ENCODE peak calls at places on chromosomes 16 and 17, in nine cellular contexts. S is endothelial cell of umbilical vein, G is HCT116, U is PC-3, D is astrocyte, V is GM23248, Z is K562, M is fibroblast of lung, X is H1. B is an unnamed sample. For H3K27me3, the result is how much of the 10 kb centered on the place peaks cover.

GRCh38 chr17:55735784-55736405 is 13.2 kb upstream of the TMEM100 start:
- DNase-seq in U (peak), X (no peak), S (peak), Z (peak), D (peak), M (peak), V (peak), G (peak), B (peak)

GRCh38 chr17:61492759-61493526 is 40.7 kb downstream of the TBX4 start:
- DNase-seq in G (no peak), U (no peak), D (peak), M (no peak), X (no peak), Z (no peak), V (peak), S (no peak), B (no peak)

GRCh38 chr17:8138366-8138671 is 13.9 kb downstream of the PER1 start:
- DNase-seq in S (no peak), M (no peak), Z (no peak), V (no peak), G (no peak), U (no peak), X (no peak), D (no peak), B (no peak)

GRCh38 chr17:32876414-32877163 is at the start of gene MYO1D:
- DNase-seq in U (peak), G (peak), V (peak), D (no peak), M (no peak), S (no peak), Z (peak), X (peak), B (peak)

GRCh38 chr16:59067207-59067606 is 333.1 kb upstream of the GOT2 start:
- DNase-seq in D (no peak), Z (no peak), V (no peak), S (peak), G (no peak), X (no peak), U (no peak), M (no peak), B (no peak)

GRCh38 chr16:70738083-70738977 is 52.5 kb upstream of the MTSS2 start:
- DNase-seq in D (no peak), V (peak), G (no peak), Z (peak), U (peak), S (peak), M (peak), X (peak), B (peak)

GRCh38 chr16:70551788-70552187 is 28.2 kb downstream of the SF3B3 start:
- DNase-seq in Z (no peak), X (no peak), V (no peak), G (no peak), S (no peak), M (peak), D (no peak), U (no peak), B (no peak)

GRCh38 chr17:2814499-2815341 is 18.5 kb downstream of the RAP1GAP2 start:
- DNase-seq in V (no peak), S (no peak), M (no peak), D (no peak), X (no peak), U (peak), G (no peak), Z (no peak), B (no peak)

GRCh38 chr17:57874434-57875108 is 24.7 kb upstream of the MRPS23 start:
- DNase-seq in Z (no peak), V (peak), G (no peak), X (peak), U (no peak), S (peak), M (peak), D (peak), B (peak)

GRCh38 chr17:40491486-40491885 is 9.9 kb downstream of the TNS4 start:
- DNase-seq in U (no peak), M (no peak), D (no peak), X (no peak), V (no peak), S (no peak), Z (peak), G (no peak), B (no peak)

GRCh38 chr16:75254359-75254837 is 3.0 kb upstream of the BCAR1 start:
- DNase-seq in G (no peak), D (no peak), M (peak), U (peak), Z (no peak), S (peak), V (peak), X (no peak), B (peak)

GRCh38 chr16:1512174-1512573 is 19.0 kb downstream of the TELO2 start:
- DNase-seq in Z (no peak), X (no peak), M (no peak), S (no peak), V (no peak), G (no peak), D (no peak), U (no peak), B (no peak)

GRCh38 chr16:47712276-47713224 is 251.4 kb downstream of the PHKB start:
- DNase-seq in X (no peak), D (peak), S (no peak), U (peak), V (no peak), Z (no peak), M (no peak), G (no peak), B (no peak)

GRCh38 chr17:43385046-43385831 is 13.6 kb upstream of the ARL4D start:
- DNase-seq in D (no peak), S (no peak), G (no peak), Z (no peak), X (no peak), M (no peak), U (no peak), V (no peak), B (no peak)

GRCh38 chr17:10635290-10635689 is 21.8 kb downstream of the MYH3 start:
- DNase-seq in U (no peak), V (no peak), M (no peak), Z (no peak), S (no peak), G (no peak), D (no peak), X (no peak), B (no peak)

GRCh38 chr17:31674305-31674704 is 184.7 kb downstream of the COPRS start:
- DNase-seq in X (no peak), Z (no peak), S (no peak), V (peak), M (peak), G (no peak), D (peak), U (peak), B (no peak)

GRCh38 chr16:8229011-8229520 is 361.2 kb downstream of the TMEM114 start:
- DNase-seq in S (no peak), X (no peak), G (no peak), M (no peak), D (no peak), Z (no peak), U (no peak), V (no peak), B (no peak)

GRCh38 chr16:53629607-53630312 is 73.9 kb downstream of the RPGRIP1L start:
- DNase-seq in X (no peak), M (peak), G (no peak), U (no peak), S (no peak), Z (no peak), D (no peak), V (no peak), B (no peak)

GRCh38 chr17:12665263-12666210 is at the start of gene MYOCD:
- DNase-seq in Z (no peak), U (no peak), D (peak), G (no peak), M (no peak), V (peak), S (no peak), X (peak), B (peak)

GRCh38 chr16:30664616-30665109 is 6.4 kb downstream of the FBRS start:
- DNase-seq in S (no peak), D (no peak), V (no peak), M (no peak), U (no peak), G (no peak), Z (no peak), X (no peak), B (no peak)
- H3K27me3 ChIP-seq in S (under half), D (under half), V (under half), M (under half), U (under half), G (under half), Z (under half), X (under half), B (under half)

GRCh38 chr16:81598083-81598482 is 153.5 kb downstream of the CMIP start:
- DNase-seq in Z (no peak), M (no peak), V (no peak), X (no peak), U (no peak), G (no peak), D (no peak), S (no peak), B (no peak)

GRCh38 chr16:81597079-81597658 is 152.6 kb downstream of the CMIP start:
- DNase-seq in U (no peak), V (no peak), G (no peak), S (no peak), D (no peak), M (no peak), X (no peak), Z (no peak), B (no peak)

GRCh38 chr16:81601008-81601428 is 156.4 kb downstream of the CMIP start:
- DNase-seq in M (peak), V (peak), D (peak), U (peak), G (no peak), S (no peak), Z (no peak), X (no peak), B (peak)

GRCh38 chr16:81600275-81600674 is 155.7 kb downstream of the CMIP start:
- DNase-seq in U (peak), G (no peak), V (peak), M (peak), Z (no peak), S (peak), D (peak), X (no peak), B (peak)

GRCh38 chr16:81599034-81599744 is 154.6 kb downstream of the CMIP start:
- DNase-seq in V (no peak), U (peak), S (no peak), G (no peak), X (no peak), M (no peak), Z (no peak), D (no peak), B (no peak)
- TF ChIP-seq EZH2 in V (no peak), U (no peak), S (no peak), G (no peak), X (no peak), M (no peak), Z (no peak), D (no peak), B (no peak)

GRCh38 chr17:50634123-50634914 is at the start of gene ABCC3:
- DNase-seq in X (peak), V (peak), D (peak), M (peak), Z (no peak), S (no peak), G (no peak), U (peak), B (peak)

GRCh38 chr17:50632637-50633036 is 2.0 kb upstream of the ABCC3 start:
- DNase-seq in S (no peak), M (no peak), U (no peak), V (no peak), X (no peak), D (no peak), Z (no peak), G (no peak), B (no peak)

GRCh38 chr17:50634915-50635719 is 436 bp downstream of the ABCC3 start:
- DNase-seq in U (peak), S (no peak), M (no peak), G (no peak), V (peak), D (no peak), X (no peak), Z (no peak), B (no peak)

GRCh38 chr17:50631908-50632571 is 2.6 kb upstream of the ABCC3 start:
- DNase-seq in V (peak), M (no peak), D (no peak), Z (no peak), G (no peak), S (no peak), X (no peak), U (peak), B (no peak)

GRCh38 chr17:50633683-50634082 is 998 bp upstream of the ABCC3 start:
- DNase-seq in X (no peak), G (no peak), V (no peak), M (no peak), D (no peak), S (no peak), Z (no peak), U (no peak), B (no peak)
- H3K27me3 ChIP-seq in X (under half), G (under half), V (under half), M (under half), D (under half), S (under half), Z (under half), U (under half), B (under half)

GRCh38 chr17:62749926-62750325 is 58.2 kb downstream of the MARCHF10 start:
- DNase-seq in X (no peak), D (no peak), G (no peak), V (no peak), Z (no peak), U (no peak), M (no peak), S (no peak), B (no peak)
- TF ChIP-seq EZH2 in X (no peak), D (no peak), G (no peak), V (no peak), Z (no peak), U (no peak), M (no peak), S (no peak), B (no peak)

DNA sequence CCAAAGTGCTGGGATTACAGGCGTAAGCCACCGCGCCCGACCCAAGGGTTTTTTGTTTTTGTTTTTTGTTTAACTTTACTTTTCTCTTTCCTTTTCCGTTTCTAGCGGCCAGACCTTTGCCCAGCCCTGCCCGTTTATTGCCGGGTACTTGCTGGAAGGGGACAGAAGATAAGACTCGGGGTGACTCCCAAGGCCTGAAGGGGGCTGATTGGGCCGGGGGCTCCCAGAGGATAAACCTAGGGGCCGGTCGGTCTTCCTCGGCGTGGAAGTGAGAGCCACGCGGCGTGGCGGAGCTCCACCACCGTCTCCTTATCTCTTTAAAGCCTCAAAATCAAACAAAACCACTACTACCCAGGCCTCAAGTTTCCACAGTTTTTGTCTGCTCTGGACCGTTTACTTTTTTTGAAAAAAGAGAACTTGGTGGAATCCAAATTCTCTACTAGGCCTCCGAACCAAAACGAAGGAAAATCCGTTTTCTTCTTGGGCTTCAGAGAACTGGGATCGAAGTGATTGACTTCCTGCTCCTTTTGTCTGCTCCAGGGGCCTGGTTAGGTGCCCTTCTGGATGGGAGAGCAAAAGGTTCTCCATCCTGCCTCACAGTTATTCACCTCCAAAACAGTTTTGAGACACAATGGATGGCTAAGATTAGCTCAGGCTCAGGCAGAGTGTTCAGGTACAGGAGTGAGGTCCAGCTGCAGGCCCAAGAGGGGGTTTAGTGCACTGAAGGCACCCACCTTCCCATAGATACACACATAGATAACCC is 8.5 kb upstream of the HOXB9 start:
- DNase-seq in M (no peak), X (no peak), U (no peak), G (no peak), D (no peak), S (no peak), V (no peak), Z (no peak), B (no peak)
- H3K27me3 ChIP-seq in M (half or more), X (half or more), U (under half), G (under half), D (half or more), S (half or more), V (half or more), Z (under half), B (half or more)

B was measured in hepatocyte.